ENCODE peak calls at places on chromosomes 1 and 21, in six cellular contexts. One of them, this sample, is unnamed.

GRCh38 chr1:240462766-240463410 is 149.1 kb downstream of the GREM2 start:
- DNase-seq in fibroblast of mammary gland: peak; percentile 47
- DNase-seq in stomach: no peak
- DNase-seq in MM.1S: no peak
- DNase-seq in glutamatergic neuron: no peak
- DNase-seq in GM13976: no peak
- DNase-seq in this sample: peak; percentile 34

GRCh38 chr21:34351786-34352241 is 12.0 kb upstream of the KCNE2 start:
- DNase-seq in glutamatergic neuron: peak; percentile 51
- DNase-seq in stomach: peak; percentile 61
- DNase-seq in fibroblast of mammary gland: peak; percentile 17
- DNase-seq in MM.1S: peak; percentile 87
- DNase-seq in GM13976: peak; percentile 68
- DNase-seq in this sample: peak; percentile 41

GRCh38 chr1:38608202-38608864 is 251.2 kb downstream of the RRAGC start:
- DNase-seq in MM.1S: no peak
- DNase-seq in fibroblast of mammary gland: no peak
- DNase-seq in stomach: no peak
- DNase-seq in glutamatergic neuron: peak; percentile 79
- DNase-seq in GM13976: peak; percentile 67
- DNase-seq in this sample: no peak

GRCh38 chr1:35499652-35500176 is 57.5 kb downstream of the KIAA0319L start:
- DNase-seq in MM.1S: no peak
- DNase-seq in GM13976: no peak
- DNase-seq in stomach: peak; percentile 31
- DNase-seq in glutamatergic neuron: no peak
- DNase-seq in fibroblast of mammary gland: no peak
- DNase-seq in this sample: no peak

GRCh38 chr1:79497193-79497773 is 490.8 kb upstream of the ADGRL4 start:
- DNase-seq in MM.1S: peak; percentile 62
- DNase-seq in GM13976: peak; percentile 39
- DNase-seq in glutamatergic neuron: peak; percentile 22
- DNase-seq in fibroblast of mammary gland: peak; percentile 54
- DNase-seq in stomach: no peak
- DNase-seq in this sample: peak; percentile 29

GRCh38 chr1:117673405-117673804 is 67.6 kb downstream of the TENT5C start:
- DNase-seq in stomach: no peak
- DNase-seq in glutamatergic neuron: no peak
- DNase-seq in MM.1S: no peak
- DNase-seq in GM13976: no peak
- DNase-seq in fibroblast of mammary gland: peak; percentile 82
- DNase-seq in this sample: peak; percentile 65

GRCh38 chr1:191305370-191305769 is 827.7 kb upstream of the BRINP3 start:
- DNase-seq in MM.1S: no peak
- DNase-seq in fibroblast of mammary gland: no peak
- DNase-seq in GM13976: no peak
- DNase-seq in glutamatergic neuron: no peak
- DNase-seq in stomach: no peak
- DNase-seq in this sample: no peak

GRCh38 chr1:92691937-92692336 is 93.0 kb downstream of the EVI5 start:
- DNase-seq in stomach: no peak
- DNase-seq in glutamatergic neuron: no peak
- DNase-seq in MM.1S: no peak
- DNase-seq in GM13976: peak; percentile 30
- DNase-seq in fibroblast of mammary gland: no peak
- DNase-seq in this sample: no peak

GRCh38 chr1:19429611-19430010 is 55.7 kb downstream of the CAPZB start:
- DNase-seq in stomach: no peak
- DNase-seq in fibroblast of mammary gland: no peak
- DNase-seq in glutamatergic neuron: no peak
- DNase-seq in GM13976: no peak
- DNase-seq in MM.1S: no peak
- DNase-seq in this sample: no peak

GRCh38 chr1:36663772-36664430 is 181.2 kb upstream of the CSF3R start:
- DNase-seq in stomach: no peak
- DNase-seq in glutamatergic neuron: no peak
- DNase-seq in MM.1S: peak; percentile 31
- DNase-seq in fibroblast of mammary gland: no peak
- DNase-seq in GM13976: no peak
- DNase-seq in this sample: no peak

GRCh38 chr1:99707535-99708142 is 58.8 kb downstream of the FRRS1 start:
- DNase-seq in glutamatergic neuron: peak; percentile 80
- DNase-seq in MM.1S: peak; percentile 33
- DNase-seq in stomach: peak; percentile 77
- DNase-seq in GM13976: peak; percentile 63
- DNase-seq in fibroblast of mammary gland: peak; percentile 66
- DNase-seq in this sample: peak; percentile 79

GRCh38 chr1:181099152-181100014 is 10.9 kb downstream of the IER5 start:
- DNase-seq in stomach: no peak
- DNase-seq in glutamatergic neuron: no peak
- DNase-seq in MM.1S: peak; percentile 37
- DNase-seq in GM13976: peak; percentile 61
- DNase-seq in fibroblast of mammary gland: peak; percentile 80
- DNase-seq in this sample: no peak

GRCh38 chr1:91864017-91864700 is 21.8 kb downstream of the TGFBR3 start:
- DNase-seq in MM.1S: no peak
- DNase-seq in stomach: no peak
- DNase-seq in glutamatergic neuron: no peak
- DNase-seq in fibroblast of mammary gland: peak; percentile 74
- DNase-seq in GM13976: no peak
- DNase-seq in this sample: peak; percentile 15

GRCh38 chr1:3360158-3360440 is 94.4 kb upstream of the ARHGEF16 start:
- DNase-seq in glutamatergic neuron: no peak
- DNase-seq in GM13976: no peak
- DNase-seq in MM.1S: no peak
- DNase-seq in stomach: no peak
- DNase-seq in fibroblast of mammary gland: no peak
- DNase-seq in this sample: no peak

GRCh38 chr1:96772349-96772748 is 50.8 kb downstream of the PTBP2 start:
- DNase-seq in fibroblast of mammary gland: no peak
- DNase-seq in MM.1S: no peak
- DNase-seq in GM13976: no peak
- DNase-seq in stomach: no peak
- DNase-seq in glutamatergic neuron: no peak
- DNase-seq in this sample: no peak

GRCh38 chr1:224183591-224184312 is 712 bp downstream of the DEGS1 start:
- DNase-seq in stomach: peak; percentile 53
- DNase-seq in fibroblast of mammary gland: peak; percentile 69
- DNase-seq in MM.1S: peak; percentile 84
- DNase-seq in glutamatergic neuron: peak; percentile 69
- DNase-seq in GM13976: peak; percentile 77
- DNase-seq in this sample: peak; percentile 43

GRCh38 chr1:164576311-164577271 is 17.6 kb downstream of the PBX1 start:
- DNase-seq in stomach: no peak
- DNase-seq in GM13976: no peak
- DNase-seq in MM.1S: no peak
- DNase-seq in fibroblast of mammary gland: peak; percentile 89
- DNase-seq in glutamatergic neuron: peak; percentile 62
- DNase-seq in this sample: peak; percentile 66

GRCh38 chr1:39952359-39953110 is 2.4 kb upstream of the MFSD2A start:
- DNase-seq in GM13976: no peak
- DNase-seq in glutamatergic neuron: no peak
- DNase-seq in MM.1S: no peak
- DNase-seq in fibroblast of mammary gland: no peak
- DNase-seq in stomach: peak; percentile 44
- DNase-seq in this sample: no peak

GRCh38 chr1:39951951-39952350 is 3.0 kb upstream of the MFSD2A start:
- DNase-seq in glutamatergic neuron: no peak
- DNase-seq in MM.1S: no peak
- DNase-seq in fibroblast of mammary gland: no peak
- DNase-seq in GM13976: no peak
- DNase-seq in stomach: no peak
- DNase-seq in this sample: no peak

GRCh38 chr1:39947265-39947664 is 7.7 kb upstream of the MFSD2A start:
- DNase-seq in MM.1S: no peak
- DNase-seq in stomach: no peak
- DNase-seq in glutamatergic neuron: no peak
- DNase-seq in GM13976: no peak
- DNase-seq in fibroblast of mammary gland: no peak
- DNase-seq in this sample: no peak

GRCh38 chr1:39946216-39946615 is 8.7 kb upstream of the MFSD2A start:
- DNase-seq in MM.1S: peak; percentile 34
- DNase-seq in GM13976: no peak
- DNase-seq in stomach: no peak
- DNase-seq in fibroblast of mammary gland: no peak
- DNase-seq in glutamatergic neuron: no peak
- DNase-seq in this sample: no peak

GRCh38 chr1:39949891-39950290 is 5.1 kb upstream of the MFSD2A start:
- DNase-seq in fibroblast of mammary gland: no peak
- DNase-seq in MM.1S: no peak
- DNase-seq in glutamatergic neuron: no peak
- DNase-seq in stomach: no peak
- DNase-seq in GM13976: no peak
- DNase-seq in this sample: no peak
- TF ChIP-seq CTCF in fibroblast of mammary gland: no peak
- TF ChIP-seq CTCF in MM.1S: no peak
- TF ChIP-seq CTCF in glutamatergic neuron: no peak
- TF ChIP-seq CTCF in stomach: no peak
- TF ChIP-seq CTCF in GM13976: no peak
- TF ChIP-seq CTCF in this sample: no peak

GRCh38 chr21:21968810-21969588 is 970.8 kb downstream of the NCAM2 start:
- DNase-seq in fibroblast of mammary gland: no peak
- DNase-seq in glutamatergic neuron: no peak
- DNase-seq in stomach: no peak
- DNase-seq in MM.1S: no peak
- DNase-seq in GM13976: no peak
- DNase-seq in this sample: no peak

GRCh38 chr21:21971384-21971783 is 973.2 kb downstream of the NCAM2 start:
- DNase-seq in stomach: no peak
- DNase-seq in glutamatergic neuron: no peak
- DNase-seq in fibroblast of mammary gland: no peak
- DNase-seq in GM13976: no peak
- DNase-seq in MM.1S: no peak
- DNase-seq in this sample: no peak

GRCh38 chr21:21973806-21974205 is 975.6 kb downstream of the NCAM2 start:
- DNase-seq in GM13976: no peak
- DNase-seq in glutamatergic neuron: no peak
- DNase-seq in MM.1S: no peak
- DNase-seq in stomach: no peak
- DNase-seq in fibroblast of mammary gland: no peak
- DNase-seq in this sample: no peak
- TF ChIP-seq CTCF in GM13976: no peak
- TF ChIP-seq CTCF in glutamatergic neuron: no peak
- TF ChIP-seq CTCF in MM.1S: no peak
- TF ChIP-seq CTCF in stomach: no peak
- TF ChIP-seq CTCF in fibroblast of mammary gland: no peak
- TF ChIP-seq CTCF in this sample: peak; percentile 38

GRCh38 chr21:46326110-46326703 is 2.3 kb downstream of the PCNT start:
- DNase-seq in fibroblast of mammary gland: no peak
- DNase-seq in stomach: no peak
- DNase-seq in glutamatergic neuron: peak; percentile 31
- DNase-seq in MM.1S: no peak
- DNase-seq in GM13976: peak; percentile 24
- DNase-seq in this sample: no peak

GRCh38 chr21:46324390-46325072 is 575 bp downstream of the PCNT start:
- DNase-seq in MM.1S: peak; percentile 94
- DNase-seq in stomach: peak; percentile 90
- DNase-seq in glutamatergic neuron: peak; percentile 95
- DNase-seq in GM13976: peak; percentile 96
- DNase-seq in fibroblast of mammary gland: peak; percentile 69
- DNase-seq in this sample: peak; percentile 53

GRCh38 chr21:46323710-46324389 is at the start of the genes C21orf58 and PCNT:
- DNase-seq in fibroblast of mammary gland: peak; percentile 96
- DNase-seq in GM13976: peak; percentile 98
- DNase-seq in MM.1S: peak; percentile 100
- DNase-seq in stomach: peak; percentile 98
- DNase-seq in glutamatergic neuron: peak; percentile 98
- DNase-seq in this sample: peak; percentile 97

GRCh38 chr21:46323227-46323709 is 402 bp downstream of the C21orf58 start:
- DNase-seq in GM13976: no peak
- DNase-seq in stomach: no peak
- DNase-seq in glutamatergic neuron: peak; percentile 35
- DNase-seq in MM.1S: peak; percentile 55
- DNase-seq in fibroblast of mammary gland: no peak
- DNase-seq in this sample: no peak

DNA sequence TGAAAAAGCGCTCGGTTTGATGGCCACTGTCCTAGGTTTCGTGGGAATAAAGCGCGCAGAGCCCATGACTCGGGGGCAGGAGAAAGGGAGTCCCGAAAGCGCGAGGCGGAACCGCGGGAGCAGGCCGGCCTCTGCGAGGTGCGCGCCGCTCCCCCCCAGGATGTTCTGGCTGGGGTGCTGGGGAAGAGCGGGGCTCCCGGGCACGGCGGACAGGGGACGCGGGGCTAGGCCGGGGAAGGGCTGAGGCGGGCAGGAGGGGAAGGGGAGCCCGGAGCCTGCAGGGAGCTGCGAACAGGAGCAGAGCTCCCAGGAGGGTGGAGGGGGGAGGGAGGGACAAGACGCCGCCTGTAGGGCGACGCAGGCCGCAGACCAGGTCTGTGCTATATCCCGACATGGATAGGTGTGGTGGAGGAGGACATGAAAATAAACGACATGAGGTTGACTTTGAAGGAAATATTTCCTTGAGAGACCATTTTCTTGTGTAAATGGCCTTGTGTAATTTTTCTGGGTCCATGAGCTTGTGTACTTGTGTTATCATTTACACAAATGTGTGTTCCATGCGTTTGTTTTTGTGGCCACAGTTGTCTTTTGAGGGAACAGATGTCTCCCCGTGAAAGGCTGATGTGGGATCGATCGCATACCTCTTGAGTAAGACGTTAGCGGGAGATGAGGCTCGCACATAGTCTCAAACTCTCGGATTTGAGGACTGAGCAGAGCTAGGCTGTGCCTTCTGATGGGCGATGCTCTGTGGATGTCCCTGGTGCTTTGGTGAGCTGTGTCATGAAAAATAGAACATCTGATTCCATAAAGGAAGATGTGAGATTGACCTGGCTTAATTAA is 1.3 kb downstream of the PCNT start:
- DNase-seq in GM13976: peak; percentile 63
- DNase-seq in MM.1S: peak; percentile 64
- DNase-seq in stomach: peak; percentile 37
- DNase-seq in fibroblast of mammary gland: peak; percentile 40
- DNase-seq in glutamatergic neuron: peak; percentile 82
- DNase-seq in this sample: peak; percentile 24
- TF ChIP-seq CTCF in GM13976: peak; percentile 25
- TF ChIP-seq CTCF in MM.1S: peak; percentile 40
- TF ChIP-seq CTCF in stomach: peak; percentile 16
- TF ChIP-seq CTCF in fibroblast of mammary gland: peak; percentile 31
- TF ChIP-seq CTCF in glutamatergic neuron: no peak
- TF ChIP-seq CTCF in this sample: peak; percentile 62

DNA sequence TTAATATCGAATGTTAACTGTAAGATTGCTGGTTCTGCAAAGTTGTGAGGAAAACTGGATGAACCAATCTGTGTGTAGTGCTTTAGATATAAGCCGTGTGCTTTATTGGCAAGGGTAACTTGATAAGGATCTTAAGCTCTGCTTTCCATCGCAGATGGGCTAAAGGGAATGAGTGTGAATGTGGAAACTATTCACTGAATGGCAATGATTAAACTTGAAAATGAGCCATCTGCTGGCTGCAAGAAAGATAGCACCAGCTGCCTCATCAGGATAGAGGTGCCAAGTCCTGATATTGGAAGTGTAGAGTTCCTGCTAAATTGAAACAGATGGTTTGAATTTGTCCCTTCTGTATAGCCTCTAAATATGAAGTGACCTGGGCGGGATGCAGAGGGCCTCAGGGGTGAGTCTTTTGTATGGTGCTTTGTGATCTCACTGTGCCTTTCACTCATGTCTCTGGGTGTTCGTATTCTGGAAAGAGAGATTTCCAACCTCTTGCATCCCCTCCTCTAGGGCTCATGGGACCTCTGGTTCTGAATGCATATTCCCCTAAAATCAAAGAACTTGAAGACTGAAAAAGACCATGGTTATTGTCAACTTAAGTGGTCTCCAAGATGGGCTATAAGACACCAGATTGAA is 9.2 kb downstream of the FCRL3 start:
- DNase-seq in fibroblast of mammary gland: peak; percentile 18
- DNase-seq in MM.1S: peak; percentile 69
- DNase-seq in glutamatergic neuron: no peak
- DNase-seq in stomach: no peak
- DNase-seq in GM13976: peak; percentile 59
- DNase-seq in this sample: peak; percentile 3
- TF ChIP-seq CTCF in fibroblast of mammary gland: peak; percentile 47
- TF ChIP-seq CTCF in MM.1S: peak; percentile 96
- TF ChIP-seq CTCF in glutamatergic neuron: peak; percentile 31
- TF ChIP-seq CTCF in stomach: peak; percentile 24
- TF ChIP-seq CTCF in GM13976: peak; percentile 54
- TF ChIP-seq CTCF in this sample: peak; percentile 63

This sample was measured in brain microvascular endothelial cell.